ENCODE peak calls at places on chromosome 13, in four cellular contexts. One of them, this sample, is unnamed.

GRCh38 chr13:44837250-44837649 is 152.0 kb downstream of the NUFIP1 start:
- DNase-seq in transverse colon: no peak
- DNase-seq in upper lobe of left lung: no peak
- DNase-seq in tibial nerve: no peak
- DNase-seq in this sample: no peak

GRCh38 chr13:32124743-32125142 is 93.2 kb downstream of the FRY start:
- DNase-seq in transverse colon: no peak
- DNase-seq in upper lobe of left lung: peak; percentile 22
- DNase-seq in tibial nerve: no peak
- DNase-seq in this sample: no peak

GRCh38 chr13:31611214-31611613 is 128.1 kb upstream of the RXFP2 start:
- DNase-seq in transverse colon: no peak
- DNase-seq in upper lobe of left lung: no peak
- DNase-seq in tibial nerve: no peak
- DNase-seq in this sample: no peak

GRCh38 chr13:94707400-94708021 is 4.8 kb downstream of the SOX21 start:
- DNase-seq in transverse colon: no peak
- DNase-seq in upper lobe of left lung: no peak
- DNase-seq in tibial nerve: no peak
- DNase-seq in this sample: no peak

GRCh38 chr13:44605275-44605674 is 29.1 kb upstream of the TSC22D1 start:
- DNase-seq in transverse colon: no peak
- DNase-seq in upper lobe of left lung: no peak
- DNase-seq in tibial nerve: no peak
- DNase-seq in this sample: no peak

GRCh38 chr13:44918323-44919102 is 70.8 kb downstream of the NUFIP1 start:
- DNase-seq in transverse colon: peak; percentile 91
- DNase-seq in upper lobe of left lung: peak; percentile 94
- DNase-seq in tibial nerve: peak; percentile 75
- DNase-seq in this sample: peak; percentile 96

GRCh38 chr13:101401196-101401595 is 15.1 kb downstream of the NALCN start:
- DNase-seq in transverse colon: no peak
- DNase-seq in upper lobe of left lung: no peak
- DNase-seq in tibial nerve: no peak
- DNase-seq in this sample: no peak

GRCh38 chr13:87274209-87274819 is 396.9 kb upstream of the SLITRK5 start:
- DNase-seq in transverse colon: peak; percentile 17
- DNase-seq in upper lobe of left lung: no peak
- DNase-seq in tibial nerve: no peak
- DNase-seq in this sample: no peak

GRCh38 chr13:23656637-23657036 is 86.4 kb downstream of the TNFRSF19 start:
- DNase-seq in transverse colon: no peak
- DNase-seq in upper lobe of left lung: no peak
- DNase-seq in tibial nerve: no peak
- DNase-seq in this sample: no peak

GRCh38 chr13:72726721-72727416 is 560 bp downstream of the MZT1 start:
- DNase-seq in transverse colon: peak; percentile 63
- DNase-seq in upper lobe of left lung: peak; percentile 36
- DNase-seq in tibial nerve: no peak
- DNase-seq in this sample: peak; percentile 69

GRCh38 chr13:72150502-72150901 is 283.5 kb upstream of the DACH1 start:
- DNase-seq in transverse colon: no peak
- DNase-seq in upper lobe of left lung: no peak
- DNase-seq in tibial nerve: no peak
- DNase-seq in this sample: no peak

GRCh38 chr13:114126789-114127472 is 5.5 kb downstream of the RASA3 start:
- DNase-seq in transverse colon: no peak
- DNase-seq in upper lobe of left lung: no peak
- DNase-seq in tibial nerve: no peak
- DNase-seq in this sample: no peak

GRCh38 chr13:40114305-40114896 is 458.9 kb downstream of the COG6 start:
- DNase-seq in transverse colon: no peak
- DNase-seq in upper lobe of left lung: no peak
- DNase-seq in tibial nerve: no peak
- DNase-seq in this sample: no peak

GRCh38 chr13:80339841-80340642 is 884 bp downstream of the SPRY2 start:
- DNase-seq in transverse colon: peak; percentile 68
- DNase-seq in upper lobe of left lung: peak; percentile 54
- DNase-seq in tibial nerve: no peak
- DNase-seq in this sample: peak; percentile 74

GRCh38 chr13:100399455-100399854 is 189.1 kb downstream of the GGACT start:
- DNase-seq in transverse colon: no peak
- DNase-seq in upper lobe of left lung: no peak
- DNase-seq in tibial nerve: no peak
- DNase-seq in this sample: no peak

GRCh38 chr13:34459856-34460255 is 482.2 kb upstream of the NBEA start:
- DNase-seq in transverse colon: no peak
- DNase-seq in upper lobe of left lung: no peak
- DNase-seq in tibial nerve: no peak
- DNase-seq in this sample: no peak

GRCh38 chr13:104024416-104025170 is 958.4 kb upstream of the SLC10A2 start:
- DNase-seq in transverse colon: no peak
- DNase-seq in upper lobe of left lung: no peak
- DNase-seq in tibial nerve: no peak
- DNase-seq in this sample: no peak

GRCh38 chr13:49441312-49441711 is 2.6 kb downstream of the CAB39L start:
- DNase-seq in transverse colon: no peak
- DNase-seq in upper lobe of left lung: no peak
- DNase-seq in tibial nerve: no peak
- DNase-seq in this sample: no peak

GRCh38 chr13:38824342-38824741 is 137.5 kb downstream of the FREM2 start:
- DNase-seq in transverse colon: no peak
- DNase-seq in upper lobe of left lung: no peak
- DNase-seq in tibial nerve: no peak
- DNase-seq in this sample: no peak

GRCh38 chr13:110448230-110448629 is 113.3 kb downstream of the RAB20 start:
- DNase-seq in transverse colon: no peak
- DNase-seq in upper lobe of left lung: no peak
- DNase-seq in tibial nerve: no peak
- DNase-seq in this sample: no peak
- TF ChIP-seq EP300 in transverse colon: no peak
- TF ChIP-seq EP300 in upper lobe of left lung: no peak
- TF ChIP-seq EP300 in tibial nerve: no peak
- TF ChIP-seq EP300 in this sample: no peak

GRCh38 chr13:108269601-108270328 is at the start of gene TNFSF13B:
- DNase-seq in transverse colon: peak; percentile 57
- DNase-seq in upper lobe of left lung: peak; percentile 68
- DNase-seq in tibial nerve: no peak
- DNase-seq in this sample: peak; percentile 62
- H3K4me3 ChIP-seq in transverse colon: peak within 1 kb of the TSS; percentile 50
- H3K4me3 ChIP-seq in upper lobe of left lung: peak within 1 kb of the TSS; percentile 55
- H3K4me3 ChIP-seq in tibial nerve: peak within 1 kb of the TSS; percentile 36
- H3K4me3 ChIP-seq in this sample: peak within 1 kb of the TSS; percentile 46

GRCh38 chr13:46181799-46182490 is at the start of gene LCP1:
- DNase-seq in transverse colon: peak; percentile 44
- DNase-seq in upper lobe of left lung: peak; percentile 60
- DNase-seq in tibial nerve: no peak
- DNase-seq in this sample: no peak
- TF ChIP-seq EP300 in transverse colon: no peak
- TF ChIP-seq EP300 in upper lobe of left lung: no peak
- TF ChIP-seq EP300 in tibial nerve: no peak
- TF ChIP-seq EP300 in this sample: no peak

GRCh38 chr13:26992951-26993490 is 178.6 kb downstream of the USP12 start:
- DNase-seq in transverse colon: no peak
- DNase-seq in upper lobe of left lung: no peak
- DNase-seq in tibial nerve: no peak
- DNase-seq in this sample: peak; percentile 68
- H3K4me3 ChIP-seq in transverse colon: no peak overlapping the region
- H3K4me3 ChIP-seq in upper lobe of left lung: no peak overlapping the region
- H3K4me3 ChIP-seq in tibial nerve: no peak overlapping the region
- H3K4me3 ChIP-seq in this sample: no peak overlapping the region

DNA sequence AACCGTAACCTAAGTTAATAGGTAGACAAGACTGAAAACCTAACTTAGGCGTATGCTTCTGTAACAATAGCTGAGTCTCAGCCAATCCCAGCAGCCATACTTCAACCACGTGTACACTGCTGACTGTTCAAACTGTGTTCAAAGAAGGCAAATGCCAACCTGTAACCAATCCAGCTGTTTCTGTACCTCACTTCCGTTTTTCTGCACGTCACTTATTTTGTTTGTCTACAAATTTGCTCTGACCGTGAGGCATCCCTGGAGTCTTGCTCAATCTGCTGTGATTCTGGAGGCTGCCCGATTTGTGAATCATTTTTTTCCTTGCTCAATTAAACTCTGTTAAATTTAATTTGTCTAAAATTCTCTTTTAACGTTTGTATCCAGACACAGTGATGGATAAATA is 59.2 kb downstream of the EDNRB start:
- DNase-seq in transverse colon: peak; percentile 13
- DNase-seq in upper lobe of left lung: no peak
- DNase-seq in tibial nerve: no peak
- DNase-seq in this sample: peak; percentile 62
- TF ChIP-seq EP300 in transverse colon: no peak
- TF ChIP-seq EP300 in upper lobe of left lung: no peak
- TF ChIP-seq EP300 in tibial nerve: no peak
- TF ChIP-seq EP300 in this sample: no peak